ENCODE peak calls at places on chromosome X, in eight cellular contexts. H is MM.1S, W is GM23248, C is SK-N-SH, X is PC-3, P is HCT116, F is hepatocyte, L is neural progenitor cell. D is an unnamed sample. For H3K4me1, the result is how much of the 10 kb centered on the place peaks cover.

GRCh38 chrX:18119856-18120255 is 100.8 kb downstream of the BEND2 start:
- DNase-seq in F (no peak), C (no peak), L (no peak), X (peak), H (no peak), P (no peak), W (no peak), D (no peak)

GRCh38 chrX:153845195-153845594 is 14.9 kb upstream of the PDZD4 start:
- DNase-seq in F (no peak), X (no peak), L (no peak), P (no peak), H (no peak), C (no peak), W (no peak), D (no peak)

GRCh38 chrX:152949114-152949513 is 44.8 kb downstream of the PNMA5 start:
- DNase-seq in H (no peak), P (no peak), L (no peak), C (no peak), W (no peak), X (no peak), F (no peak), D (no peak)

GRCh38 chrX:9141496-9141895 is 107.6 kb upstream of the FAM9B start:
- DNase-seq in F (no peak), P (no peak), X (no peak), L (no peak), H (no peak), C (no peak), W (peak), D (no peak)

GRCh38 chrX:36583674-36584073 is 424.5 kb upstream of the FAM47C start:
- DNase-seq in W (no peak), P (no peak), F (no peak), H (no peak), C (no peak), X (peak), L (no peak), D (no peak)

GRCh38 chrX:97320305-97320704 is 436.6 kb downstream of the RPA4 start:
- DNase-seq in W (no peak), H (no peak), P (no peak), C (no peak), X (no peak), F (no peak), L (no peak), D (no peak)

GRCh38 chrX:22758807-22759481 is 240.8 kb upstream of the DDX53 start:
- DNase-seq in F (no peak), P (no peak), W (no peak), H (no peak), X (peak), C (no peak), L (no peak), D (no peak)

GRCh38 chrX:88613338-88613737 is 133.7 kb upstream of the CPXCR1 start:
- DNase-seq in L (peak), F (peak), H (peak), W (peak), X (peak), C (peak), P (no peak), D (no peak)

GRCh38 chrX:3680459-3680858 is 33.0 kb downstream of the PRKX start:
- DNase-seq in L (no peak), W (no peak), C (no peak), F (no peak), X (peak), H (no peak), P (no peak), D (no peak)

GRCh38 chrX:45036161-45036560 is 163.2 kb downstream of the KDM6A start:
- DNase-seq in H (no peak), W (no peak), X (no peak), L (no peak), C (no peak), F (no peak), P (no peak), D (no peak)

GRCh38 chrX:45031830-45032229 is 158.8 kb downstream of the KDM6A start:
- DNase-seq in H (no peak), L (no peak), C (no peak), W (no peak), P (no peak), X (no peak), F (no peak), D (no peak)

GRCh38 chrX:45035071-45035470 is 162.1 kb downstream of the KDM6A start:
- DNase-seq in H (no peak), F (no peak), L (no peak), W (no peak), C (no peak), X (peak), P (no peak), D (no peak)
- H3K4me1 ChIP-seq in H (under half), F (under half), L (under half), W (under half), C (under half), X (under half), P (under half), D (under half)

GRCh38 chrX:147884958-147885357 is 26.8 kb upstream of the FMR1 start:
- DNase-seq in L (no peak), X (no peak), H (no peak), F (peak), C (no peak), P (no peak), W (no peak), D (no peak)
- H3K4me2 ChIP-seq in L (no peak), X (no peak), H (no peak), F (peak), C (no peak), P (no peak), W (no peak), D (no peak)

DNA sequence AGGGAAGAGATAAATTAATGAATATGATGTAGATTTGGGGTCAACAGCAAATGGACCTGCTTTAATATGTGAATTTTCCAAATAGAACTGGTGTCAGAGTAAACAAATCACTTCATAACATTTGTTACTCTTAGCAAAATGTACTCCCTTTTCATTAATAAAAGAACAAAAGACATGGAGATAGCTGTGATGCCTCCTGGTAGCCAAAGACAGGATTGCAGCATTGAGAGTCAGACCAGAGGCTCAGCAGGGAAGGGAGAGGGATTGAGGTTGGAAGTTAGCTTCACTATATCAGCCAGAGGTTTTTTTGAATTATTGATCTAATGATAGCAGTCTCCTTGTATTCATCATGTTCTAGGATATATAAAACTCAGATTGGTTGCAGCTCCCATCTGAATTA is 17.4 kb upstream of the RAB40A start:
- DNase-seq in P (no peak), L (no peak), W (no peak), C (no peak), X (no peak), F (no peak), H (no peak), D (no peak)
- TF ChIP-seq EZH2phosphoT487 in P (no peak), L (no peak), W (no peak), C (no peak), X (no peak), F (no peak), H (no peak), D (no peak)

GRCh38 chrX:118522230-118522926 is 26.8 kb downstream of the DOCK11 start:
- DNase-seq in X (no peak), L (no peak), C (no peak), P (no peak), F (no peak), H (no peak), W (peak), D (no peak)

GRCh38 chrX:118521435-118521834 is 25.8 kb downstream of the DOCK11 start:
- DNase-seq in F (no peak), L (no peak), C (no peak), X (no peak), H (no peak), W (peak), P (no peak), D (no peak)

GRCh38 chrX:118520206-118520857 is 24.7 kb downstream of the DOCK11 start:
- DNase-seq in P (no peak), X (peak), H (no peak), C (no peak), F (no peak), L (no peak), W (peak), D (no peak)

GRCh38 chrX:118520858-118521206 is 25.2 kb downstream of the DOCK11 start:
- DNase-seq in W (peak), C (no peak), L (no peak), H (no peak), X (no peak), P (no peak), F (no peak), D (no peak)

DNA sequence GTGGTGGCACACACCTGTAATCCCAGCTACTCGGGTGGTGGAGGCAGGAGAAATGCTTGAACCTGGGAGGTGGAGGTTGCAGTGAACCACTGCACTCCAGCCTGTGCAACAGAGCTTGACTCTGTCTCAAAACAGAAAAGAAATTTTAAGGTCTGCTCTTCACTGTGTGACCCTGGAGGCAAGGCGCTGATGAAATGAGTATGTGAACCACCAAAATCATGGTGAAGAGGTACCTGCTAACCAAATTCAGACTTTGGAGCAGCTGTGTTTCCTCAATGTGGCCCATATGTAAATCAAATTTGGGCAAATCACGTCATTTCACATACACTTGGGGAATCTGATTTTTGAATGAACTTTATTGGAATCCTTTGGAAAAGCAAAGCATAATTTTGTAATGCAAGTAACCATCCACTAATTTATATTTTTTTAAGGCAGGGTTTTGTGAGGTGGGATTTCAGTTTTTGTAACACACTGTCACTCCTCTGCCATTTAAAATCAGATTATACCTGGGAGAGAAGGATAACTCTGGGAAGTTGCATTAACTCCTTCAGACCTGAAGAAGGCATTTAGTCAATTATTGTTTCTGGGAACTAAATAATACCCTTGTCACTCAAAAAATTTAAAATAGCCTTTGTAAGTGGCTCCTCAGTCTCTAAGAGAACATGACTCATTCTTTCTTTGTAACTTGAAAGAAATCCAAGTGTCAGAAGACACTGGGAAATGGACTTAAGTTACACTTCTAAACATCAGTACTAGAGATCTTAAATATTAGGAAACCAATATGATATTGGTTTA is 24.0 kb downstream of the DOCK11 start:
- DNase-seq in C (no peak), X (peak), W (peak), H (no peak), P (no peak), F (no peak), L (no peak), D (no peak)
- H3K4me1 ChIP-seq in C (under half), X (under half), W (under half), H (under half), P (under half), F (under half), L (under half), D (under half)

GRCh38 chrX:40502688-40503087 is 78.1 kb upstream of the ATP6AP2 start:
- DNase-seq in L (no peak), F (no peak), X (no peak), C (no peak), P (no peak), W (no peak), H (no peak), D (no peak)
- H3K4me2 ChIP-seq in L (no peak), F (no peak), X (no peak), C (no peak), P (no peak), W (no peak), H (no peak), D (no peak)

GRCh38 chrX:7500386-7500785 is 342.6 kb upstream of the VCX start:
- DNase-seq in C (no peak), X (no peak), P (no peak), W (no peak), H (no peak), F (no peak), L (no peak), D (no peak)
- TF ChIP-seq EZH2phosphoT487 in C (no peak), X (no peak), P (no peak), W (no peak), H (no peak), F (no peak), L (no peak), D (no peak)

GRCh38 chrX:137746289-137746688 is 180.4 kb downstream of the ZIC3 start:
- DNase-seq in F (no peak), C (no peak), H (no peak), L (no peak), X (no peak), W (no peak), P (no peak), D (no peak)

GRCh38 chrX:137747231-137747630 is 181.3 kb downstream of the ZIC3 start:
- DNase-seq in F (no peak), P (no peak), L (peak), H (no peak), X (no peak), C (no peak), W (no peak), D (no peak)

GRCh38 chrX:137742846-137743245 is 176.9 kb downstream of the ZIC3 start:
- DNase-seq in L (no peak), C (no peak), P (no peak), F (no peak), H (no peak), W (no peak), X (no peak), D (no peak)

GRCh38 chrX:137748827-137749226 is 182.9 kb downstream of the ZIC3 start:
- DNase-seq in C (no peak), F (no peak), H (no peak), P (no peak), W (no peak), L (peak), X (no peak), D (no peak)

DNA sequence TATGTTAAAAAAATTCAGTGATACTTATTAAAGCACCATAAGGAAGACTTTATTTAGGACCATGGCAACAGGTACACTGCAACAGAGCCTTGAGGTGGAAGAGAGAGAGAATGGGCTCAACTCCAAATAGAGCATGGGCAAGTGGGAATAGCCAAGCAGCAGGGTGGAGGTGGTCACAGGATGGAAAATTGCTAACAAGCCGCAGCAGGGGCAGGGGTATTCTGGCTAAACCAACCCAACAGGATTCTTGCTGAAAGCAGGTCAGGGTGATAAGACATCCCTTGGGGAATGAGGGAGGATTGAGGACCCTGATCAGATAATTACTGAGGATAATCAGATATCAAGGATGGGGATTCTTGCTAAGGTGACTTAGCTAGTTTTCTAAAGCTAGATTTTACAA is 177.5 kb downstream of the ZIC3 start:
- DNase-seq in W (no peak), F (no peak), H (no peak), X (no peak), L (no peak), C (no peak), P (no peak), D (no peak)
- H3K4me1 ChIP-seq in W (under half), F (under half), H (under half), X (under half), L (under half), C (under half), P (under half), D (under half)

GRCh38 chrX:46326161-46326560 is 219.1 kb downstream of the ZNF674 start:
- DNase-seq in X (peak), H (no peak), F (no peak), C (no peak), L (no peak), W (peak), P (no peak), D (no peak)
- H3K4me2 ChIP-seq in X (peak), H (no peak), F (peak), C (peak), L (no peak), W (peak), P (peak), D (no peak)

DNA sequence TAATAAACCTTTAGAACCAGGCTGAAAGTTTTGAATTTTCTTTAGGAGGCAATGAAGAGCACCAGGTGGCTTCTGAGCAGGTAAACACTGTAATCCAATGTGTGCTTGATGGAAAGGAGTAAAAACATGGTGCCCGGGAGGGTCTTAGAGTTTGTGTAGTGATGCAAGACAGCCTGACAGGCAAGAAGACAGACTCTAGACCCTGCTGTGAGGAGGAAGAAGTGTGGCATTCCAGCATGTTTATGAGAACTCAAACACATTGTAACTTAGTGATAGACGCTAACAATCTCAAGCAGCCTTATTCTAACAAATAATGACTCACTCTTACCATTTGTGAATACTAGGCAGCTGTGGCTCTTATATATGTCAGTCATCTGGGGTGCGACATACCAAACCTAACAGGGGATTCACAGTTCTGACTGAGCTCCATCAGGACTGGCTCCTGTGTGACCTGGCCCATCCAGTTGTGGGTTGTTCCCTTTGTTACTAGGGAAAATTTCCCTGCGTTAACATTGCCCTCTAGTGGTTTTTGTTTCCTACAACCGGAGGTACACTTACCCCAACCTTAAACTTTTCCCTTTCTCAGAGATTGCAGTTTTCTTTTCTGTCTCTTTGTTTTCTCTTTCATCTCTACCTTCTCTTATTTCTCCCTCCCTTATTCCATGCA is 53.8 kb downstream of the VSIG4 start:
- DNase-seq in H (peak), L (peak), P (peak), F (peak), C (peak), X (peak), W (peak), D (peak)
- TF ChIP-seq EZH2phosphoT487 in H (no peak), L (no peak), P (no peak), F (no peak), C (no peak), X (no peak), W (no peak), D (no peak)

GRCh38 chrX:19751068-19751467 is 136.3 kb downstream of the SH3KBP1 start:
- DNase-seq in X (peak), C (no peak), P (no peak), W (peak), H (no peak), L (peak), F (no peak), D (no peak)
- H3K4me1 ChIP-seq in X (under half), C (under half), P (under half), W (under half), H (under half), L (under half), F (under half), D (half or more)